ENCODE peak calls at places on chromosomes 16 and 17, in seven cellular contexts. D is keratinocyte, H is SK-N-SH, W is A549, A is colonic mucosa, F is AG04450, L is IMR-90. E is an unnamed sample.

GRCh38 chr16:80084614-80085013 is 456.2 kb upstream of the DYNLRB2 start:
- DNase-seq in D (peak), H (no peak), W (peak), A (peak), F (no peak), L (no peak), E (no peak)

GRCh38 chr17:4549781-4550533 is 5.2 kb downstream of the MYBBP1A start:
- DNase-seq in D (no peak), H (no peak), W (no peak), A (no peak), F (no peak), L (no peak), E (no peak)

GRCh38 chr17:73586153-73586906 is 57.9 kb downstream of the SDK2 start:
- DNase-seq in D (no peak), H (peak), W (no peak), A (no peak), F (no peak), L (no peak), E (no peak)

GRCh38 chr17:76734080-76734840 is 2.9 kb downstream of the SRSF2 start:
- DNase-seq in D (no peak), H (no peak), W (peak), A (peak), F (no peak), L (peak), E (no peak)

GRCh38 chr17:41645371-41646063 is 21.1 kb upstream of the KRT17 start:
- DNase-seq in D (no peak), H (no peak), W (peak), A (no peak), F (no peak), L (peak), E (no peak)

GRCh38 chr17:65495255-65496060 is 66.0 kb downstream of the AXIN2 start:
- DNase-seq in D (no peak), H (no peak), W (no peak), A (peak), F (no peak), L (no peak), E (no peak)

GRCh38 chr17:41511130-41511529 is 5.7 kb upstream of the KRT13 start:
- DNase-seq in D (no peak), H (no peak), W (no peak), A (peak), F (no peak), L (no peak), E (no peak)

GRCh38 chr17:81396278-81396721 is 1.0 kb downstream of the BAHCC1 start:
- DNase-seq in D (no peak), H (no peak), W (no peak), A (no peak), F (no peak), L (no peak), E (no peak)

GRCh38 chr17:76820523-76820922 is 47.7 kb upstream of the MGAT5B start:
- DNase-seq in D (no peak), H (peak), W (no peak), A (no peak), F (no peak), L (no peak), E (no peak)

GRCh38 chr16:7321661-7322060 is 11.0 kb upstream of the RBFOX1 start:
- DNase-seq in D (no peak), H (no peak), W (no peak), A (no peak), F (no peak), L (no peak), E (no peak)

GRCh38 chr17:44655983-44656700 is at the start of gene MEIOC:
- DNase-seq in D (no peak), H (peak), W (peak), A (no peak), F (no peak), L (peak), E (no peak)

GRCh38 chr17:59145571-59146096 is 9.4 kb downstream of the SKA2 start:
- DNase-seq in D (no peak), H (no peak), W (no peak), A (no peak), F (no peak), L (no peak), E (no peak)

GRCh38 chr16:2799852-2800226 is 1.6 kb downstream of the PRSS41 start:
- DNase-seq in D (no peak), H (no peak), W (peak), A (peak), F (no peak), L (peak), E (peak)

GRCh38 chr16:19555938-19556778 is 655 bp downstream of the VPS35L start:
- DNase-seq in D (peak), H (peak), W (peak), A (peak), F (no peak), L (peak), E (no peak)

GRCh38 chr17:36936455-36936934 is 780 bp upstream of the LHX1 start:
- DNase-seq in D (no peak), H (peak), W (no peak), A (no peak), F (no peak), L (no peak), E (no peak)

GRCh38 chr17:66466933-66467367 is 164.5 kb downstream of the PRKCA start:
- DNase-seq in D (peak), H (no peak), W (peak), A (no peak), F (peak), L (peak), E (peak)

GRCh38 chr17:9862949-9863348 is 37.2 kb downstream of the GLP2R start:
- DNase-seq in D (no peak), H (no peak), W (no peak), A (no peak), F (no peak), L (no peak), E (no peak)

GRCh38 chr17:50205111-50205821 is 3.8 kb upstream of the COL1A1 start:
- DNase-seq in D (no peak), H (no peak), W (no peak), A (no peak), F (no peak), L (peak), E (no peak)
- H3K27ac ChIP-seq in D (no peak), H (peak), W (no peak), A (peak), F (peak), L (peak), E (no peak)

GRCh38 chr16:14303654-14304394 is 232.7 kb downstream of the MRTFB start:
- DNase-seq in D (no peak), H (no peak), W (no peak), A (peak), F (no peak), L (no peak), E (no peak)
- H3K27ac ChIP-seq in D (peak), H (no peak), W (peak), A (no peak), F (peak), L (peak), E (no peak)

DNA sequence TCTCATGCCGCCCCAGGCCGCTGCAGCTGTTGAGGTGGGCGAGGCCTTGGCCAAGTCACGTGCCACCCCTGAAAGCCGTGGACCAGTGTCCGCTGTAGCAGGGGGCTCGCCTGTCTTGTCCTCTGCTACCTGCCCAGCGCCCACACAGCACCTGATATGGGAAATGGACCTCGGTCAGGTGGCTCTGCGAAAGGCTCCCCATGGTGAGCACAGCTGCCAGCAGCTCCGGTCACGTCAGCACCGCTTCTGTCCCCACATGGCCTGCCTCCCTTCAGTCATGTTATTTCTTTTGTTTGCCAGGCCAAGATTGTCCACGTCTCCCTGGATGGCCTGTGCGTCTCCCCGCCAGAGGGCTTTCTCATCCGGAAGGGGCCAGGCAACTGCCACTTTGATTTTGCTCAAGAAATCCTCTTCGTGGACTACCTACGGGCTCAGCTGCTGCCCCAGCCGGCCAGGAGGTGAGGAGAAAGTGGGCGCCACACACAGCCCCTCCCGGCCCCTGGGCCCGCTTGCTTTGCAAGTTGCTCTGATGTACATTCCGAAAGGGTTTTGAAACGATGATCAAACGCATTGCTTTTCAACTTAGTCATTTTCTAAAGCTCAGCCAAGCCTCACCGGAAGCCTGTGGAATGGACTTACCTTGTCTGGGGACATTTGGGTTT is 219.7 kb downstream of the KATNIP start:
- DNase-seq in D (no peak), H (no peak), W (no peak), A (no peak), F (peak), L (peak), E (no peak)
- H3K27ac ChIP-seq in D (no peak), H (no peak), W (no peak), A (no peak), F (peak), L (no peak), E (peak)

GRCh38 chr17:78202666-78203065 is 11.4 kb upstream of the BIRC5 start:
- DNase-seq in D (no peak), H (no peak), W (no peak), A (no peak), F (no peak), L (no peak), E (no peak)
- H3K27ac ChIP-seq in D (no peak), H (no peak), W (no peak), A (no peak), F (no peak), L (no peak), E (no peak)

GRCh38 chr16:31182391-31182790 is 2.5 kb downstream of the FUS start:
- DNase-seq in D (no peak), H (no peak), W (no peak), A (no peak), F (no peak), L (no peak), E (no peak)
- H3K27ac ChIP-seq in D (no peak), H (no peak), W (no peak), A (no peak), F (no peak), L (no peak), E (peak)

GRCh38 chr16:57115148-57115503 is 22.7 kb downstream of the CPNE2 start:
- DNase-seq in D (no peak), H (no peak), W (no peak), A (no peak), F (no peak), L (peak), E (no peak)

GRCh38 chr16:57111420-57111819 is 19.0 kb downstream of the CPNE2 start:
- DNase-seq in D (no peak), H (no peak), W (no peak), A (no peak), F (no peak), L (no peak), E (no peak)

GRCh38 chr16:57112403-57113041 is 20.1 kb downstream of the CPNE2 start:
- DNase-seq in D (no peak), H (no peak), W (no peak), A (no peak), F (no peak), L (no peak), E (no peak)

GRCh38 chr16:57113664-57114063 is 21.3 kb downstream of the CPNE2 start:
- DNase-seq in D (no peak), H (no peak), W (no peak), A (no peak), F (no peak), L (no peak), E (no peak)

GRCh38 chr16:57113042-57113453 is 20.7 kb downstream of the CPNE2 start:
- DNase-seq in D (no peak), H (no peak), W (no peak), A (no peak), F (no peak), L (peak), E (no peak)
- H3K27ac ChIP-seq in D (no peak), H (no peak), W (no peak), A (no peak), F (no peak), L (no peak), E (no peak)